ENCODE peak calls at places on chromosomes 13 and 19, in six cellular contexts. Y is amniotic stem cell, I is neural progenitor cell, S is Panc1, U is NCI-H2081, N is activated gamma-delta T cell treated with Interleukin-2 at 50 U/mL for 16 hours. H is an unnamed sample.
A peak's percentile ranks its signal among the peaks of the same experiment; 100 is the strongest.

GRCh38 chr13:71517004-71517403 is 350.0 kb downstream of the DACH1 start:
- DNase-seq in N (no peak), S (no peak), I (no peak), Y (no peak), U (no peak), H (no peak)

GRCh38 chr13:82803341-82803740 is 1078.9 kb downstream of the SLITRK1 start:
- DNase-seq in S (no peak), I (no peak), Y (no peak), N (no peak), U (no peak), H (no peak)

GRCh38 chr13:50094615-50095293 is 79.5 kb downstream of the KCNRG start:
- DNase-seq in N (no peak), S (no peak), Y (no peak), I (no peak), U (no peak), H (no peak)

GRCh38 chr19:16594131-16594586 is 21.9 kb upstream of the SLC35E1 start:
- DNase-seq in Y (no peak), N (peak; percentile 46), S (no peak), I (no peak), U (no peak), H (peak; percentile 37)

GRCh38 chr13:48962281-48962680 is 13.4 kb upstream of the FNDC3A start:
- DNase-seq in S (no peak), U (no peak), I (no peak), Y (no peak), N (no peak), H (no peak)

GRCh38 chr19:42207767-42208259 is 9.7 kb downstream of the DEDD2 start:
- DNase-seq in I (no peak), U (no peak), S (no peak), N (peak; percentile 22), Y (peak; percentile 21), H (no peak)

GRCh38 chr19:29016926-29017760 is 195.8 kb downstream of the UQCRFS1 start:
- DNase-seq in Y (no peak), S (no peak), U (no peak), N (no peak), I (no peak), H (no peak)

GRCh38 chr19:44770550-44771257 is 7.0 kb upstream of the CBLC start:
- DNase-seq in U (peak; percentile 89), I (peak; percentile 97), Y (peak; percentile 88), S (peak; percentile 84), N (peak; percentile 98), H (peak; percentile 94)

GRCh38 chr19:12527034-12527836 is 24.0 kb downstream of the ZNF564 start:
- DNase-seq in U (no peak), Y (no peak), I (peak; percentile 8), S (no peak), N (no peak), H (no peak)

GRCh38 chr19:29264897-29265296 is 51.9 kb upstream of the UQCRFS1 start:
- DNase-seq in I (no peak), N (no peak), S (no peak), Y (no peak), U (no peak), H (no peak)

GRCh38 chr13:46685006-46685730 is 111.8 kb downstream of the ESD start:
- DNase-seq in S (no peak), U (no peak), N (no peak), Y (no peak), I (no peak), H (no peak)

GRCh38 chr13:85693889-85694511 is 105.2 kb downstream of the SLITRK6 start:
- DNase-seq in Y (no peak), U (no peak), I (no peak), S (peak; percentile 63), N (no peak), H (no peak)

GRCh38 chr13:23510544-23510916 is 59.7 kb upstream of the TNFRSF19 start:
- DNase-seq in Y (no peak), S (no peak), U (no peak), N (no peak), I (no peak), H (no peak)

GRCh38 chr13:53953205-53953604 is 924.6 kb downstream of the OLFM4 start:
- DNase-seq in S (no peak), I (no peak), N (no peak), U (no peak), Y (no peak), H (no peak)

GRCh38 chr13:88411696-88412095 is 740.5 kb downstream of the SLITRK5 start:
- DNase-seq in N (no peak), I (no peak), U (no peak), Y (no peak), S (no peak), H (no peak)

GRCh38 chr19:39941151-39941550 is 6.7 kb upstream of the FCGBP start:
- DNase-seq in U (no peak), S (no peak), I (no peak), Y (no peak), N (no peak), H (no peak)

GRCh38 chr19:14843587-14843986 is 5.1 kb downstream of the OR7A10 start:
- DNase-seq in Y (no peak), N (no peak), S (no peak), I (no peak), U (no peak), H (no peak)

GRCh38 chr19:16038196-16038695 is 38.0 kb upstream of the TPM4 start:
- DNase-seq in N (no peak), S (no peak), Y (no peak), U (no peak), I (no peak), H (no peak)